ENCODE peak calls at places on chromosomes 12 and 14, in six cellular contexts. V is H1, G is neuronal stem cell, W is mesendoderm, R is IMR-90, K is H9. B is an unnamed sample.

GRCh38 chr14:24243336-24243836 is 963 bp upstream of the TINF2 start:
- DNase-seq in V (no peak), G (peak; percentile 23), W (peak; percentile 72), R (no peak), K (no peak), B (no peak)

GRCh38 chr12:122385171-122386041 is 37.1 kb downstream of the CLIP1 start:
- DNase-seq in V (no peak), G (no peak), W (no peak), R (no peak), K (no peak), B (no peak)

GRCh38 chr14:33668066-33668465 is 282.8 kb downstream of the EGLN3 start:
- DNase-seq in V (no peak), G (no peak), W (no peak), R (peak; percentile 11), K (no peak), B (no peak)

GRCh38 chr12:114500775-114501473 is 95.0 kb upstream of the TBX5 start:
- DNase-seq in V (no peak), G (no peak), W (peak; percentile 13), R (no peak), K (no peak), B (no peak)

GRCh38 chr12:25558566-25558965 is 5.5 kb upstream of the LMNTD1 start:
- DNase-seq in V (no peak), G (no peak), W (no peak), R (peak; percentile 51), K (no peak), B (peak; percentile 7)

GRCh38 chr12:108446766-108447165 is 68.3 kb upstream of the FICD start:
- DNase-seq in V (no peak), G (no peak), W (peak; percentile 51), R (no peak), K (no peak), B (peak; percentile 7)

GRCh38 chr14:105087308-105087962 is 22.2 kb upstream of the GPR132 start:
- DNase-seq in V (peak; percentile 67), G (no peak), W (peak; percentile 47), R (peak; percentile 56), K (peak; percentile 40), B (peak; percentile 38)

GRCh38 chr14:34461334-34462131 is 507 bp downstream of the SPTSSA start:
- DNase-seq in V (no peak), G (peak; percentile 58), W (peak; percentile 91), R (peak; percentile 52), K (peak; percentile 68), B (peak; percentile 73)

GRCh38 chr12:28967426-28967825 is 181.7 kb upstream of the FAR2 start:
- DNase-seq in V (no peak), G (no peak), W (no peak), R (no peak), K (no peak), B (no peak)

GRCh38 chr14:67853207-67853606 is 33.6 kb downstream of the RAD51B start:
- DNase-seq in V (no peak), G (no peak), W (no peak), R (no peak), K (no peak), B (no peak)

GRCh38 chr12:86623267-86623666 is 367.1 kb upstream of the MGAT4C start:
- DNase-seq in V (no peak), G (no peak), W (no peak), R (no peak), K (no peak), B (peak; percentile 22)

GRCh38 chr14:101497910-101498860 is 63.1 kb upstream of the DIO3 start:
- DNase-seq in V (no peak), G (no peak), W (no peak), R (no peak), K (peak; percentile 15), B (no peak)

GRCh38 chr14:57029620-57030253 is 219.5 kb upstream of the OTX2 start:
- DNase-seq in V (no peak), G (no peak), W (no peak), R (no peak), K (peak; percentile 45), B (no peak)

GRCh38 chr14:30227871-30228270 is 300.2 kb upstream of the PRKD1 start:
- DNase-seq in V (no peak), G (no peak), W (no peak), R (peak; percentile 81), K (no peak), B (peak; percentile 59)

GRCh38 chr14:20477211-20477876 is 8.1 kb downstream of the PNP start:
- DNase-seq in V (no peak), G (no peak), W (peak; percentile 65), R (peak; percentile 73), K (no peak), B (peak; percentile 76)

GRCh38 chr12:367972-368371 is 21.1 kb downstream of the KDM5A start:
- DNase-seq in V (no peak), G (no peak), W (no peak), R (no peak), K (no peak), B (no peak)

GRCh38 chr12:123064356-123064755 is 83.9 kb downstream of the ARL6IP4 start:
- DNase-seq in V (no peak), G (no peak), W (no peak), R (no peak), K (no peak), B (no peak)

GRCh38 chr14:28831126-28831525 is 64.5 kb downstream of the FOXG1 start:
- DNase-seq in V (no peak), G (no peak), W (no peak), R (no peak), K (no peak), B (no peak)

GRCh38 chr14:101965145-101965531 is 765 bp downstream of the DYNC1H1 start:
- DNase-seq in V (peak; percentile 78), G (peak; percentile 65), W (peak; percentile 68), R (peak; percentile 57), K (peak; percentile 61), B (peak; percentile 83)

GRCh38 chr12:56087220-56087619 is 7.3 kb downstream of the ERBB3 start:
- DNase-seq in V (no peak), G (no peak), W (no peak), R (no peak), K (no peak), B (no peak)

GRCh38 chr14:81221579-81222102 is 882 bp upstream of the GTF2A1 start:
- DNase-seq in V (no peak), G (no peak), W (peak; percentile 50), R (peak; percentile 5), K (no peak), B (no peak)

GRCh38 chr12:12008232-12008850 is 62.4 kb upstream of the BCL2L14 start:
- DNase-seq in V (peak; percentile 73), G (no peak), W (no peak), R (no peak), K (peak; percentile 63), B (no peak)

GRCh38 chr14:79424462-79424861 is 786.8 kb downstream of the DIO2 start:
- DNase-seq in V (no peak), G (no peak), W (no peak), R (peak; percentile 63), K (no peak), B (no peak)

GRCh38 chr12:53067993-53068770 is 11.0 kb downstream of the SPRYD3 start:
- DNase-seq in V (no peak), G (no peak), W (no peak), R (no peak), K (no peak), B (no peak)

GRCh38 chr12:53070901-53071492 is 8.2 kb downstream of the SPRYD3 start:
- DNase-seq in V (no peak), G (no peak), W (peak; percentile 70), R (no peak), K (peak; percentile 39), B (no peak)

GRCh38 chr12:53071591-53072551 is 7.3 kb downstream of the SPRYD3 start:
- DNase-seq in V (no peak), G (no peak), W (peak; percentile 65), R (peak; percentile 33), K (peak; percentile 34), B (no peak)

GRCh38 chr12:53068811-53069585 is 10.2 kb downstream of the SPRYD3 start:
- DNase-seq in V (no peak), G (no peak), W (no peak), R (no peak), K (peak; percentile 34), B (no peak)

DNA sequence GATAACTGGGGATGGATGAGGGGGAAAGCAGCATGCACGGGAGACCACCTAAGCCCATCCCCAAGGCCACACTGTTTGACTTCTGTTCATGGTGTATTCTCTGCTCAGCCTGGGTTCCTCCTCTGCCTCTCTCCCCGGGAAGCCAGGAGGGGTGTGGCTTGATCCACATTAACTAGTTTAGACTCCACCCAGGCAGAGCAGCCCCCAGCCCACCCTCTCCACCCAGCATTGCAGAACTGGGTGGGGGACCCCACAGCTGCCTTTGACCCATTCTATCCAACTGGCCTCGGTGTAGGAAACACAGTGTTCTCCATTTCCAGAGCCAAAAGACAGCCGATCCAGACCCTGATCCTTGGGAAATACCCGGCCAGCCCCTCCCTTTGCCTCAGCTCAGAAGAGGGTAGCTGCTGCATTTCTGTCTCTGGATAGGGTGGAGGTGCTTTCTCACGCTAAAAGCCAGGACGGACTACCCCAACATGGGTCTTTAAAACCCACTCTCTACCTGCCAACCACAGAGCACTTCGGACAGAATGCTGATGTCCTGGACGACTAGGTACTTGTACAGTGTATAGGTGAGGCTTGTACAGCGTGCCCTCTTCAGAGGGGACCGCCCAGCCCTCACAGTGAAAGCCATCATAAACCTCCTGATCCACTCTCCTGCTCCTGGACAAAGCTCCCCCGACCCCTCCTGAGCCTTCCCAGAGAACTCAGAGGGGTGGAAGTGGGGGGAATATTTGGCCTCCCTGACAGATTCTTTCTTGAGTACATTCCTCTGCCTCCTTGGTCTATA is 9.4 kb downstream of the SPRYD3 start:
- DNase-seq in V (no peak), G (no peak), W (no peak), R (no peak), K (peak; percentile 29), B (no peak)
- H3K4me1 ChIP-seq in V (peaks cover 4% of the 10 kb centered on the region), G (peaks cover 20% of the 10 kb centered on the region), W (peaks cover 2% of the 10 kb centered on the region), R (peaks cover 31% of the 10 kb centered on the region), K (peaks cover 3% of the 10 kb centered on the region), B (peaks cover 24% of the 10 kb centered on the region)

GRCh38 chr12:65659681-65660080 is 164.6 kb upstream of the HMGA2 start:
- DNase-seq in V (no peak), G (no peak), W (no peak), R (no peak), K (no peak), B (no peak)
- H2BK15ac ChIP-seq in V (no peak overlapping the region), G (no peak overlapping the region), W (no peak overlapping the region), R (peak overlapping the region; percentile 94), K (no peak overlapping the region), B (no peak overlapping the region)

DNA sequence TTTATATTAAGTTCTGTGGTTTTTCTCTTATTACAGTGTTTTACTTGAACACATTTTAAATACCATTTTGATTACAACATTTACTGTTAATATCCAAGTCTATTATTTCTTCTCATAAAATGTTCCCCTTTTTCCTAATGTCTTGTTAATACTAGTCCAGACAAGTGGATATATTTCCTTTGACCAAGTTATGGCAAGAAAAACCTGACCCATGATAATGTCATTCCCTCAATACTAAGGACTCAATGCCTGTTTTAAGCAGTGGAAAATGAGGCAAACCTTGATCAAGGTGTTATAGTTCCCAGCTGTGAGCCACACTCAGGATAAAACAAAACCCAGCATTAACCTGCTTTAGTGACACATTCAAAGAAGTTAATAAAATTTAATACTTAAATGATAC is 12.2 kb downstream of the TRMT5 start:
- DNase-seq in V (no peak), G (no peak), W (no peak), R (no peak), K (no peak), B (no peak)
- H3K27ac ChIP-seq in V (no peak overlapping the region), G (no peak overlapping the region), W (no peak overlapping the region), R (no peak overlapping the region), K (no peak overlapping the region), B (peak overlapping the region; percentile 56)

DNA sequence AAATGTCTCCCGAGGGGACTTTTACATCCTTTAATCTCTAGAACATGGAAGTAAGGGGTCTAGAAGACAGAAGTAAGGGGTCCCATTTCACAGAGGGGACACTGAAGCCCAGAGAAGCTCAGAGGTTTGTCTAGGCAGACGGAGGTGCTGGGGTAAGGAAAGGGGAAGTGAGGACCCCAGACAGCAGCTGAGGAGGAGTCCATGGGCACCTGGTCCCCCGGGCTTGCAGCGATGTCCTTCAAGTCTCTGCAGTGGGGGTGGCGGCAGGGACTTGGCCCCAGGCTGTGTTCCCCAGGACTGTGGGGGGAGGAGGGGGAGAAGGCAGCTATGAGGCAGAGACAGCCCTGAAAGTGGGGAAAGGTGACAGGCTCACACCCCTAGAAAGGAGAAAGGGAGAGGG is 30.7 kb downstream of the DTX1 start:
- DNase-seq in V (no peak), G (no peak), W (no peak), R (no peak), K (no peak), B (no peak)
- H3K4me1 ChIP-seq in V (no peaks in the 10 kb centered on the region), G (peaks cover 2% of the 10 kb centered on the region), W (peaks cover 7% of the 10 kb centered on the region), R (no peaks in the 10 kb centered on the region), K (no peaks in the 10 kb centered on the region), B (peaks cover 9% of the 10 kb centered on the region)

B was measured in mesenchymal stem cell.